ENCODE peak calls at places on chromosomes 12 and 14, in five cellular contexts. W is M059J, T is hippocampal formation, M is H9, A is PC-3. K is an unnamed sample.

GRCh38 chr14:80047761-80048160 is 163.5 kb downstream of the DIO2 start:
- DNase-seq in W (peak), T (no peak), M (no peak), A (no peak), K (no peak)

GRCh38 chr12:123485756-123486155 is 27.8 kb downstream of the SNRNP35 start:
- DNase-seq in W (no peak), T (peak), M (no peak), A (no peak), K (peak)

GRCh38 chr14:103372552-103373304 is 12.5 kb upstream of the MARK3 start:
- DNase-seq in W (peak), T (no peak), M (no peak), A (peak), K (no peak)

GRCh38 chr12:115149685-115150378 is 465.9 kb upstream of the TBX3 start:
- DNase-seq in W (peak), T (no peak), M (no peak), A (peak), K (no peak)

GRCh38 chr14:74891870-74892269 is 10.2 kb downstream of the DLST start:
- DNase-seq in W (peak), T (no peak), M (no peak), A (no peak), K (no peak)

GRCh38 chr12:123071401-123072304 is 79.2 kb downstream of the PITPNM2 start:
- DNase-seq in W (no peak), T (no peak), M (no peak), A (no peak), K (no peak)

GRCh38 chr12:123807002-123807401 is 44.9 kb downstream of the DNAH10 start:
- DNase-seq in W (no peak), T (no peak), M (no peak), A (no peak), K (no peak)

GRCh38 chr12:109696485-109697269 is 16.9 kb upstream of the FAM222A start:
- DNase-seq in W (peak), T (no peak), M (no peak), A (peak), K (no peak)

GRCh38 chr14:85607571-85608219 is 77.8 kb downstream of the FLRT2 start:
- DNase-seq in W (no peak), T (no peak), M (no peak), A (peak), K (no peak)

GRCh38 chr14:50010752-50011151 is 105.6 kb downstream of the VCPKMT start:
- DNase-seq in W (no peak), T (no peak), M (no peak), A (no peak), K (no peak)

K was measured in occipital lobe.